ENCODE peak calls at places on chromosomes 16 and 17, in eight cellular contexts. Q, Y, X, K, J, V, Z and G are unnamed samples.

GRCh38 chr16:27436065-27436464 is 34.1 kb downstream of the IL21R start:
- DNase-seq in Q (no peak), Y (no peak), X (no peak), K (no peak), J (no peak), V (peak; percentile 21), Z (no peak), G (no peak)

GRCh38 chr17:29138991-29139682 is 41.1 kb downstream of the MYO18A start:
- DNase-seq in Q (no peak), Y (peak; percentile 75), X (no peak), K (no peak), J (no peak), V (no peak), Z (peak; percentile 23), G (no peak)

GRCh38 chr16:27401768-27402568 is at the start of gene IL21R:
- DNase-seq in Q (no peak), Y (peak; percentile 82), X (peak; percentile 61), K (no peak), J (no peak), V (peak; percentile 85), Z (peak; percentile 86), G (peak; percentile 69)

GRCh38 chr16:30397776-30398659 is 2.8 kb downstream of the ZNF48 start:
- DNase-seq in Q (no peak), Y (no peak), X (no peak), K (no peak), J (no peak), V (no peak), Z (no peak), G (no peak)

GRCh38 chr17:49832840-49833599 is 14.8 kb downstream of the TAC4 start:
- DNase-seq in Q (no peak), Y (no peak), X (no peak), K (peak; percentile 27), J (no peak), V (no peak), Z (no peak), G (no peak)

GRCh38 chr17:58565389-58566311 is 51.2 kb upstream of the MTMR4 start:
- DNase-seq in Q (no peak), Y (no peak), X (no peak), K (peak; percentile 76), J (no peak), V (no peak), Z (no peak), G (no peak)

GRCh38 chr16:50450957-50451356 is 82.2 kb upstream of the BRD7 start:
- DNase-seq in Q (no peak), Y (no peak), X (no peak), K (no peak), J (no peak), V (no peak), Z (no peak), G (no peak)

GRCh38 chr17:40791808-40792436 is 7.8 kb downstream of the KRT28 start:
- DNase-seq in Q (peak; percentile 41), Y (no peak), X (peak; percentile 55), K (peak; percentile 39), J (peak; percentile 61), V (no peak), Z (no peak), G (no peak)

GRCh38 chr16:1580956-1581355 is 30.9 kb downstream of the IFT140 start:
- DNase-seq in Q (no peak), Y (no peak), X (no peak), K (no peak), J (no peak), V (no peak), Z (no peak), G (no peak)

GRCh38 chr16:19884611-19885455 is at the start of gene GPRC5B:
- DNase-seq in Q (no peak), Y (peak; percentile 46), X (peak; percentile 25), K (peak; percentile 56), J (peak; percentile 46), V (peak; percentile 83), Z (peak; percentile 21), G (peak; percentile 41)

GRCh38 chr17:15920758-15921239 is 24.1 kb upstream of the ADORA2B start:
- DNase-seq in Q (peak; percentile 60), Y (no peak), X (peak; percentile 97), K (peak; percentile 30), J (peak; percentile 95), V (no peak), Z (no peak), G (peak; percentile 90)

GRCh38 chr17:56173958-56174357 is 20.7 kb downstream of the ANKFN1 start:
- DNase-seq in Q (no peak), Y (no peak), X (no peak), K (peak; percentile 25), J (no peak), V (no peak), Z (no peak), G (peak; percentile 72)

GRCh38 chr16:53612003-53612402 is 91.7 kb downstream of the RPGRIP1L start:
- DNase-seq in Q (no peak), Y (no peak), X (no peak), K (no peak), J (no peak), V (no peak), Z (no peak), G (no peak)

GRCh38 chr17:2777242-2777867 is 18.9 kb upstream of the RAP1GAP2 start:
- DNase-seq in Q (no peak), Y (no peak), X (no peak), K (peak; percentile 44), J (no peak), V (no peak), Z (no peak), G (no peak)

GRCh38 chr17:57085448-57086068 is 512 bp downstream of the AKAP1 start:
- DNase-seq in Q (no peak), Y (peak; percentile 77), X (peak; percentile 23), K (peak; percentile 64), J (peak; percentile 61), V (peak; percentile 87), Z (peak; percentile 50), G (peak; percentile 80)

GRCh38 chr17:50684612-50685333 is 22.9 kb downstream of the ANKRD40 start:
- DNase-seq in Q (no peak), Y (no peak), X (no peak), K (peak; percentile 45), J (peak; percentile 82), V (no peak), Z (no peak), G (peak; percentile 43)

GRCh38 chr17:7862692-7863437 is 5.1 kb downstream of the CYB5D1 start:
- DNase-seq in Q (no peak), Y (no peak), X (peak; percentile 54), K (peak; percentile 78), J (peak; percentile 66), V (no peak), Z (no peak), G (peak; percentile 53)

GRCh38 chr16:64882385-64882784 is 239.5 kb downstream of the CDH11 start:
- DNase-seq in Q (no peak), Y (no peak), X (no peak), K (no peak), J (no peak), V (no peak), Z (no peak), G (no peak)

GRCh38 chr16:11679941-11680911 is 12.0 kb downstream of the SNN start:
- DNase-seq in Q (no peak), Y (no peak), X (no peak), K (no peak), J (no peak), V (no peak), Z (no peak), G (no peak)

GRCh38 chr16:73056383-73056782 is 8.5 kb upstream of the ZFHX3 start:
- DNase-seq in Q (no peak), Y (no peak), X (no peak), K (no peak), J (no peak), V (peak; percentile 1), Z (no peak), G (peak; percentile 39)
- H3K4me3 ChIP-seq in Q (no peak overlapping the region), Y (peak overlapping the region; percentile 73), X (peak overlapping the region; percentile 82), K (no peak overlapping the region), J (peak overlapping the region; percentile 84), V (peak overlapping the region; percentile 100), Z (no peak overlapping the region), G (no peak overlapping the region)

GRCh38 chr17:79836952-79837887 is 2.0 kb downstream of the CBX4 start:
- DNase-seq in Q (peak; percentile 62), Y (peak; percentile 94), X (peak; percentile 74), K (peak; percentile 75), J (peak; percentile 94), V (peak; percentile 89), Z (peak; percentile 41), G (no peak)
- H3K27ac ChIP-seq in Q (peak overlapping the region; percentile 94), Y (peak overlapping the region; percentile 93), X (peak overlapping the region; percentile 76), K (no peak overlapping the region), J (peak overlapping the region; percentile 98), V (no peak overlapping the region), Z (peak overlapping the region; percentile 89), G (no peak overlapping the region)

GRCh38 chr17:20243524-20243923 is 223.8 kb downstream of the LGALS9B start:
- DNase-seq in Q (no peak), Y (no peak), X (peak; percentile 37), K (no peak), J (no peak), V (no peak), Z (no peak), G (no peak)

GRCh38 chr17:20241855-20242254 is 225.5 kb downstream of the LGALS9B start:
- DNase-seq in Q (no peak), Y (no peak), X (no peak), K (no peak), J (no peak), V (no peak), Z (no peak), G (no peak)

GRCh38 chr17:20244671-20245070 is 222.7 kb downstream of the LGALS9B start:
- DNase-seq in Q (no peak), Y (no peak), X (peak; percentile 67), K (no peak), J (no peak), V (no peak), Z (no peak), G (no peak)

GRCh38 chr17:20242271-20242670 is 225.1 kb downstream of the LGALS9B start:
- DNase-seq in Q (no peak), Y (no peak), X (no peak), K (no peak), J (no peak), V (no peak), Z (no peak), G (no peak)

GRCh38 chr17:20246692-20247091 is 220.6 kb downstream of the LGALS9B start:
- DNase-seq in Q (no peak), Y (no peak), X (no peak), K (no peak), J (no peak), V (no peak), Z (no peak), G (no peak)
- H3K4me1 ChIP-seq in Q (no peaks in the 10 kb centered on the region), Y (no peaks in the 10 kb centered on the region), X (no peaks in the 10 kb centered on the region), K (no peaks in the 10 kb centered on the region), J (no peaks in the 10 kb centered on the region), V (no peaks in the 10 kb centered on the region), Z (peaks cover 38% of the 10 kb centered on the region), G (no peaks in the 10 kb centered on the region)

GRCh38 chr16:79183571-79183970 is 417.0 kb downstream of the MAF start:
- DNase-seq in Q (no peak), Y (no peak), X (no peak), K (no peak), J (no peak), V (no peak), Z (no peak), G (no peak)

GRCh38 chr16:79185681-79186080 is 414.9 kb downstream of the MAF start:
- DNase-seq in Q (no peak), Y (no peak), X (no peak), K (no peak), J (no peak), V (no peak), Z (no peak), G (no peak)

GRCh38 chr16:79184464-79184863 is 416.1 kb downstream of the MAF start:
- DNase-seq in Q (no peak), Y (no peak), X (no peak), K (peak; percentile 30), J (no peak), V (no peak), Z (no peak), G (no peak)

GRCh38 chr16:79182618-79183017 is 417.9 kb downstream of the MAF start:
- DNase-seq in Q (no peak), Y (no peak), X (no peak), K (no peak), J (no peak), V (no peak), Z (no peak), G (no peak)

GRCh38 chr16:79181419-79181818 is 419.1 kb downstream of the MAF start:
- DNase-seq in Q (no peak), Y (no peak), X (no peak), K (no peak), J (no peak), V (no peak), Z (no peak), G (no peak)
- H3K4me3 ChIP-seq in Q (no peak overlapping the region), Y (no peak overlapping the region), X (no peak overlapping the region), K (no peak overlapping the region), J (no peak overlapping the region), V (no peak overlapping the region), Z (no peak overlapping the region), G (no peak overlapping the region)